ENCODE peak calls at places on chromosomes 3 and 15, in eight cellular contexts. One of them, this sample, is unnamed.
A peak's percentile ranks its signal among the peaks of the same experiment; 100 is the strongest.

GRCh38 chr15:34437687-34438086 is at the start of gene GOLGA8A:
- DNase-seq in fibroblast of lung: peak; percentile 80
- DNase-seq in lower lobe of right lung: peak; percentile 77
- DNase-seq in heart right ventricle: peak; percentile 81
- DNase-seq in adrenal gland: peak; percentile 61
- DNase-seq in RWPE1: peak; percentile 59
- DNase-seq in GM23338: peak; percentile 77
- DNase-seq in HCT116: peak; percentile 62
- DNase-seq in this sample: peak; percentile 91

GRCh38 chr3:178588593-178588992 is 52.4 kb downstream of the KCNMB2 start:
- DNase-seq in fibroblast of lung: no peak
- DNase-seq in lower lobe of right lung: no peak
- DNase-seq in heart right ventricle: no peak
- DNase-seq in adrenal gland: no peak
- DNase-seq in RWPE1: no peak
- DNase-seq in GM23338: no peak
- DNase-seq in HCT116: no peak
- DNase-seq in this sample: no peak

GRCh38 chr15:25179673-25180511 is 225.1 kb downstream of the SNRPN start:
- DNase-seq in fibroblast of lung: no peak
- DNase-seq in lower lobe of right lung: peak; percentile 24
- DNase-seq in heart right ventricle: peak; percentile 3
- DNase-seq in adrenal gland: peak; percentile 9
- DNase-seq in RWPE1: no peak
- DNase-seq in GM23338: no peak
- DNase-seq in HCT116: no peak
- DNase-seq in this sample: peak; percentile 8

GRCh38 chr3:38438421-38438820 is 15.3 kb upstream of the ACVR2B start:
- DNase-seq in fibroblast of lung: peak; percentile 25
- DNase-seq in lower lobe of right lung: no peak
- DNase-seq in heart right ventricle: no peak
- DNase-seq in adrenal gland: peak; percentile 39
- DNase-seq in RWPE1: no peak
- DNase-seq in GM23338: no peak
- DNase-seq in HCT116: no peak
- DNase-seq in this sample: no peak

GRCh38 chr3:157201648-157202278 is 41.8 kb upstream of the CCNL1 start:
- DNase-seq in fibroblast of lung: peak; percentile 69
- DNase-seq in lower lobe of right lung: no peak
- DNase-seq in heart right ventricle: no peak
- DNase-seq in adrenal gland: no peak
- DNase-seq in RWPE1: peak; percentile 61
- DNase-seq in GM23338: peak; percentile 81
- DNase-seq in HCT116: peak; percentile 19
- DNase-seq in this sample: no peak

GRCh38 chr15:66827039-66827697 is 125.1 kb downstream of the SMAD6 start:
- DNase-seq in fibroblast of lung: no peak
- DNase-seq in lower lobe of right lung: no peak
- DNase-seq in heart right ventricle: no peak
- DNase-seq in adrenal gland: no peak
- DNase-seq in RWPE1: no peak
- DNase-seq in GM23338: peak; percentile 60
- DNase-seq in HCT116: no peak
- DNase-seq in this sample: no peak

GRCh38 chr3:43753743-43754142 is 63.0 kb downstream of the ABHD5 start:
- DNase-seq in fibroblast of lung: peak; percentile 66
- DNase-seq in lower lobe of right lung: no peak
- DNase-seq in heart right ventricle: no peak
- DNase-seq in adrenal gland: no peak
- DNase-seq in RWPE1: peak; percentile 56
- DNase-seq in GM23338: no peak
- DNase-seq in HCT116: no peak
- DNase-seq in this sample: no peak

GRCh38 chr15:57216288-57216687 is 160.0 kb upstream of the CGNL1 start:
- DNase-seq in fibroblast of lung: peak; percentile 91
- DNase-seq in lower lobe of right lung: no peak
- DNase-seq in heart right ventricle: no peak
- DNase-seq in adrenal gland: peak; percentile 32
- DNase-seq in RWPE1: peak; percentile 30
- DNase-seq in GM23338: no peak
- DNase-seq in HCT116: no peak
- DNase-seq in this sample: no peak

GRCh38 chr3:100361897-100362296 is 27.3 kb downstream of the NIT2 start:
- DNase-seq in fibroblast of lung: no peak
- DNase-seq in lower lobe of right lung: no peak
- DNase-seq in heart right ventricle: no peak
- DNase-seq in adrenal gland: no peak
- DNase-seq in RWPE1: no peak
- DNase-seq in GM23338: no peak
- DNase-seq in HCT116: no peak
- DNase-seq in this sample: no peak

GRCh38 chr3:184908859-184909258 is 96.9 kb downstream of the VPS8 start:
- DNase-seq in fibroblast of lung: no peak
- DNase-seq in lower lobe of right lung: no peak
- DNase-seq in heart right ventricle: no peak
- DNase-seq in adrenal gland: no peak
- DNase-seq in RWPE1: no peak
- DNase-seq in GM23338: peak; percentile 57
- DNase-seq in HCT116: no peak
- DNase-seq in this sample: no peak

DNA sequence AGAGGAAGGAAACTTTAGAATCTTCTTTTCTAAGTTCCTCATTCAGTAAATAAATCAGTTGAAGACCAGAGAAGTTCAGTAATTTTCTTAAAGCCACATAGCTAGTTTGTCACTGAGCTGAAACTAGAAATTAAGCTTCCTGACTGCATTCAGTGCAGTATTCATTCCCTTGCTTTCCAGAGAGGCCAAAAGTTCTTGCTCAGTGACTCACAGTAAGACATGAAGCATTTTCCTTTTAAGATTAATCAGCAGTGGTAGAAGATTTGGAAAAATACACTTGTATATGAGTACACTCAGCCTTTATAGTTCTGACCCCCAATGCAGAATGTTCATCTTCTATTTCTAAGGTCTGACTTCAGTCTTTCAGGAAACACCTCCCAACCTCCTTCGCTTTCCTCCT is 83.5 kb upstream of the TSEN2 start:
- DNase-seq in fibroblast of lung: peak; percentile 86
- DNase-seq in lower lobe of right lung: no peak
- DNase-seq in heart right ventricle: no peak
- DNase-seq in adrenal gland: no peak
- DNase-seq in RWPE1: no peak
- DNase-seq in GM23338: no peak
- DNase-seq in HCT116: peak; percentile 21
- DNase-seq in this sample: no peak
- H3K27ac ChIP-seq in fibroblast of lung: no peak overlapping the region
- H3K27ac ChIP-seq in lower lobe of right lung: no peak overlapping the region
- H3K27ac ChIP-seq in heart right ventricle: no peak overlapping the region
- H3K27ac ChIP-seq in adrenal gland: no peak overlapping the region
- H3K27ac ChIP-seq in RWPE1: no peak overlapping the region
- H3K27ac ChIP-seq in GM23338: no peak overlapping the region
- H3K27ac ChIP-seq in HCT116: peak overlapping the region; percentile 13
- H3K27ac ChIP-seq in this sample: no peak overlapping the region

GRCh38 chr15:48089664-48090063 is 31.1 kb upstream of the SLC24A5 start:
- DNase-seq in fibroblast of lung: no peak
- DNase-seq in lower lobe of right lung: no peak
- DNase-seq in heart right ventricle: no peak
- DNase-seq in adrenal gland: no peak
- DNase-seq in RWPE1: no peak
- DNase-seq in GM23338: no peak
- DNase-seq in HCT116: no peak
- DNase-seq in this sample: no peak

GRCh38 chr15:48086582-48086981 is 34.2 kb upstream of the SLC24A5 start:
- DNase-seq in fibroblast of lung: peak; percentile 75
- DNase-seq in lower lobe of right lung: no peak
- DNase-seq in heart right ventricle: no peak
- DNase-seq in adrenal gland: no peak
- DNase-seq in RWPE1: no peak
- DNase-seq in GM23338: no peak
- DNase-seq in HCT116: no peak
- DNase-seq in this sample: no peak

GRCh38 chr15:48087844-48088243 is 32.9 kb upstream of the SLC24A5 start:
- DNase-seq in fibroblast of lung: no peak
- DNase-seq in lower lobe of right lung: no peak
- DNase-seq in heart right ventricle: no peak
- DNase-seq in adrenal gland: no peak
- DNase-seq in RWPE1: no peak
- DNase-seq in GM23338: no peak
- DNase-seq in HCT116: no peak
- DNase-seq in this sample: no peak

GRCh38 chr15:48086162-48086561 is 34.6 kb upstream of the SLC24A5 start:
- DNase-seq in fibroblast of lung: no peak
- DNase-seq in lower lobe of right lung: no peak
- DNase-seq in heart right ventricle: no peak
- DNase-seq in adrenal gland: no peak
- DNase-seq in RWPE1: no peak
- DNase-seq in GM23338: no peak
- DNase-seq in HCT116: no peak
- DNase-seq in this sample: no peak

DNA sequence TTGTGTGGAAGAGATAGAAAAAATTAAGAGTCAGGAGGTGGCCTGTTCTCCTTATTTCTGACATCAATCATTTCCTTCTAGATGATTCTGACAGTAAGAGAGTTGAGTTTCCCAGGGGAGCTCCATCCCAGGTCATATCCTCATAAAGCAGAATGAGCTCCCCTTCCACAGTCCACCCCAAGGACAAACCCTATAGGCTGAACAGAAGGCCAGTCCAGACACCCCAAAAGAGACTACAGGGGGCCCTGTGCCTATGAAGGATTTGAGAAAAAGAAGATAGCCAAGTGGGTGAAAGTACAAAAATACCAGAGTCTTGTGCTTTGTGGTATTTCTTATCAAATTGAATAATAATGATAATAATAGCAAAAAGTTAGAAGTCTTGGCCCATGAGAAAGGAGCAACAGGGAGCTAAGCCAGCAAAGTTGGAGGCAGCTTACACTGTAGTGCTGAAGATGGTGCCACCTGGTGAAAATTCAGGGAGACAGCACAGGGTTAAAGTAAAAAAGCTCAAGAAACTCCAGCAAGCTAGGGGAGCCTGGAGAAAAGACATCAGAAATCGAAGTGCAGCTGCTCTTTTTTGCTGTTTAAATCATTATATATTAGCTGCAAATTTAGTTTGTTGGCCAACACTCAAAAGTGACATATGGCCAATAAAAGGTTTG is 35.9 kb upstream of the SLC24A5 start:
- DNase-seq in fibroblast of lung: peak; percentile 68
- DNase-seq in lower lobe of right lung: no peak
- DNase-seq in heart right ventricle: no peak
- DNase-seq in adrenal gland: no peak
- DNase-seq in RWPE1: peak; percentile 48
- DNase-seq in GM23338: peak; percentile 78
- DNase-seq in HCT116: no peak
- DNase-seq in this sample: peak; percentile 20
- TF ChIP-seq CTCF in fibroblast of lung: peak; percentile 62
- TF ChIP-seq CTCF in lower lobe of right lung: peak; percentile 36
- TF ChIP-seq CTCF in heart right ventricle: no peak
- TF ChIP-seq CTCF in adrenal gland: no peak
- TF ChIP-seq CTCF in RWPE1: peak; percentile 44
- TF ChIP-seq CTCF in GM23338: peak; percentile 76
- TF ChIP-seq CTCF in HCT116: no peak
- TF ChIP-seq CTCF in this sample: no peak

GRCh38 chr3:112129925-112130637 is 3.0 kb downstream of the GCSAM start:
- DNase-seq in fibroblast of lung: no peak
- DNase-seq in lower lobe of right lung: no peak
- DNase-seq in heart right ventricle: no peak
- DNase-seq in adrenal gland: no peak
- DNase-seq in RWPE1: no peak
- DNase-seq in GM23338: no peak
- DNase-seq in HCT116: no peak
- DNase-seq in this sample: no peak

GRCh38 chr3:112124901-112125607 is 8.0 kb downstream of the GCSAM start:
- DNase-seq in fibroblast of lung: no peak
- DNase-seq in lower lobe of right lung: no peak
- DNase-seq in heart right ventricle: no peak
- DNase-seq in adrenal gland: no peak
- DNase-seq in RWPE1: no peak
- DNase-seq in GM23338: no peak
- DNase-seq in HCT116: no peak
- DNase-seq in this sample: no peak

GRCh38 chr3:112128843-112129727 is 4.0 kb downstream of the GCSAM start:
- DNase-seq in fibroblast of lung: peak; percentile 12
- DNase-seq in lower lobe of right lung: no peak
- DNase-seq in heart right ventricle: no peak
- DNase-seq in adrenal gland: no peak
- DNase-seq in RWPE1: peak; percentile 47
- DNase-seq in GM23338: peak; percentile 69
- DNase-seq in HCT116: no peak
- DNase-seq in this sample: no peak

GRCh38 chr3:112126501-112126900 is 6.5 kb downstream of the GCSAM start:
- DNase-seq in fibroblast of lung: no peak
- DNase-seq in lower lobe of right lung: no peak
- DNase-seq in heart right ventricle: no peak
- DNase-seq in adrenal gland: no peak
- DNase-seq in RWPE1: no peak
- DNase-seq in GM23338: peak; percentile 80
- DNase-seq in HCT116: no peak
- DNase-seq in this sample: no peak

DNA sequence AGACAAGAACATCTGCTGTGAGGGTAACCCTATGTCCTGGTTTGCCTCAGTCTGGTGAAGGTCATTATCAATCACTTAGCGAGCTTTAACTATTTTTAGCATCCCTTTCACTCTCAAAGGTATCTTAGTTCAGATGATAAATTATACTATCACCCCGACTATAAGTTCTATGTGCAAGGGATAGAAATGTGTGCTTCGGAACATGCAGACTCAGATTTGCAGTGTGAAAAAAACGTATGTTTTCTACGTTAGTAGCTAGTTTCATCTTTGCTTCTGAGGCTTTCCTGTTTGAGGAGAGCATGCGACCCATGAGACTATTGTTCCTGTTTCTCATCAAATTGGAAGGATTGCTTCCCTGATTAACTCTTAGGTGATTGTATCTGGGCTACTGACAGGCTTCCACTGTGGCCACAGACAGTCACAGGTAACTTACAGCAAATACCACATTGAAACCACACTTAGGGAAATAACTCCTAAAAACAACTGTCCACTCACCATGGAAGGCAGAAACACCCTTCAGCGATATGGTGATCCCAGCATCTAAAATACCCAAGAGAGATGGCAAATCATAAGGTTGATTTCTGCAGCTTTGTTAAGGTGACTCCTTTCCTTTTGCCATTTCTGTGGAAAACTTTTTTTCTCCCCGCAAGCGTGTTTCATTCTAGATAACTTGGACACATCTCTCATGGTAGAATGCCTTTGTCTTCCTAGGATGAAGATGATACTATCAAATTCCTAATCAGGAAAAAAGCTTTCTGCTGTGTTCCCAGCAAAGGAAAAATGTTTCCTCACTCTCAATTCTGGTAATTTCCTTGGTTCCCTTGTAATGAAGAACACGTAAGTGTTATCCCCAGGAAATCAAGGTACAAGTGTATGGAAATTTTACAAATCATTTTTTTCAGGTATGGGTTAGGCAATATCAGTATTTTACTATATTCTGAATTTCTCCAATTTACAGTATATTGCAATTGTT is 5.2 kb downstream of the GCSAM start:
- DNase-seq in fibroblast of lung: no peak
- DNase-seq in lower lobe of right lung: no peak
- DNase-seq in heart right ventricle: no peak
- DNase-seq in adrenal gland: no peak
- DNase-seq in RWPE1: no peak
- DNase-seq in GM23338: no peak
- DNase-seq in HCT116: no peak
- DNase-seq in this sample: no peak
- H3K27ac ChIP-seq in fibroblast of lung: no peak overlapping the region
- H3K27ac ChIP-seq in lower lobe of right lung: no peak overlapping the region
- H3K27ac ChIP-seq in heart right ventricle: no peak overlapping the region
- H3K27ac ChIP-seq in adrenal gland: no peak overlapping the region
- H3K27ac ChIP-seq in RWPE1: no peak overlapping the region
- H3K27ac ChIP-seq in GM23338: peak overlapping the region; percentile 83
- H3K27ac ChIP-seq in HCT116: no peak overlapping the region
- H3K27ac ChIP-seq in this sample: no peak overlapping the region

GRCh38 chr3:98564282-98565005 is 29.0 kb downstream of the CPOX start:
- DNase-seq in fibroblast of lung: no peak
- DNase-seq in lower lobe of right lung: no peak
- DNase-seq in heart right ventricle: no peak
- DNase-seq in adrenal gland: no peak
- DNase-seq in RWPE1: no peak
- DNase-seq in GM23338: no peak
- DNase-seq in HCT116: no peak
- DNase-seq in this sample: no peak
- TF ChIP-seq CTCF in fibroblast of lung: no peak
- TF ChIP-seq CTCF in lower lobe of right lung: no peak
- TF ChIP-seq CTCF in heart right ventricle: no peak
- TF ChIP-seq CTCF in adrenal gland: no peak
- TF ChIP-seq CTCF in RWPE1: no peak
- TF ChIP-seq CTCF in GM23338: no peak
- TF ChIP-seq CTCF in HCT116: no peak
- TF ChIP-seq CTCF in this sample: no peak

This sample was measured in testis.